ENCODE peak calls at places on chromosomes 3 and 15, in four cellular contexts. B is K562, R is GM12878, M is H1. J is an unnamed sample.

GRCh38 chr15:74995779-74996765 is 709 bp downstream of the SCAMP5 start:
- DNase-seq in B (no peak), R (no peak), M (no peak), J (peak)

GRCh38 chr15:57526076-57526475 is 65.6 kb upstream of the MYZAP start:
- DNase-seq in B (no peak), R (no peak), M (no peak), J (no peak)

GRCh38 chr15:55991841-55992768 is 1.3 kb downstream of the NEDD4 start:
- DNase-seq in B (no peak), R (no peak), M (no peak), J (no peak)

GRCh38 chr15:83549563-83549962 is 102.4 kb downstream of the SH3GL3 start:
- DNase-seq in B (no peak), R (no peak), M (no peak), J (no peak)

GRCh38 chr15:52730163-52730562 is 51.0 kb upstream of the ATOSA start:
- DNase-seq in B (no peak), R (peak), M (no peak), J (no peak)

GRCh38 chr3:134332344-134332743 is 41.9 kb downstream of the AMOTL2 start:
- DNase-seq in B (no peak), R (no peak), M (no peak), J (no peak)

GRCh38 chr3:40505599-40506462 is at the start of gene ZNF620:
- DNase-seq in B (peak), R (no peak), M (peak), J (peak)

GRCh38 chr3:49469037-49469875 is 811 bp upstream of the DAG1 start:
- DNase-seq in B (peak), R (no peak), M (peak), J (peak)

GRCh38 chr3:63960048-63960711 is 48.0 kb upstream of the SCAANT1 start:
- DNase-seq in B (peak), R (no peak), M (no peak), J (no peak)

GRCh38 chr3:184652465-184652864 is 59.4 kb downstream of the MAGEF1 start:
- DNase-seq in B (no peak), R (no peak), M (no peak), J (no peak)

GRCh38 chr3:188001052-188001567 is 152.8 kb upstream of the LPP start:
- DNase-seq in B (no peak), R (no peak), M (no peak), J (no peak)

GRCh38 chr15:59532770-59533379 is 78.7 kb upstream of the GCNT3 start:
- DNase-seq in B (peak), R (no peak), M (no peak), J (peak)
- TF ChIP-seq POLR2A in B (no peak), R (no peak), M (no peak), J (no peak)

DNA sequence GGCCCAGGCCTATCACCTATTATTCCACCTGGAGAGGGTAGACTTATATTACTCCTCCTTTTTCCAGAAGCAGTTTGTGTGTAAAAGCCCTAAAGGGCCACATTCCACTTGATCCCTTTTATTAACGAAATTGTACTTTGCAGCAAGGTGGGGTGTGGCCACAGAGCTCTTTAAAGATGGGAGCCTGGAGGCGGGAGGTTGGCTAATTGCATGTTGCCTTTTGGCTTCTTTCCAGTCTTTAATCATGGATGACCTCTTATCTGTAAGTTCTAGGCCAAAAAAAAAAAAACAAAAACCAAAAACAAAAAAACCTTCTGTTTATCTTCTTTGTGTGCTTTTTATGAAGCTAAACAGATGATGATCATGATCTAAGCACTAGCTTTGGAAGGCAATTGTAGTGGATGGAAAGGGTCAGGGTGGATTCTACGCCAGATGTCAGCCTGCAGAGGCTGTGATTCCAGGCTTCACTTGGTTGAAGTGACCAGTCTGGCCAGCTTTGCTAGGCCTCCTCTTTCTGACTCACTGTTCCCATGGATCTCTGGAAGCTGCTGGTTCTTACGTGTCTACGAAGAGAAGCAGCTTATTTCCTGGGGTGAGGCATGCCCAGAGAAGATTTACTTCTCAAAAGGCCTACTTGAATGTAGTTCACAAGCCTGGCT is 330.7 kb upstream of the C2CD4B start:
- DNase-seq in B (no peak), R (no peak), M (no peak), J (no peak)
- TF ChIP-seq TAF1 in B (no peak), R (no peak), M (no peak), J (no peak)

GRCh38 chr3:4340411-4341335 is 37.5 kb downstream of the SETMAR start:
- DNase-seq in B (peak), R (no peak), M (no peak), J (no peak)
- TF ChIP-seq SIN3A in B (no peak), R (no peak), M (no peak), J (no peak)

GRCh38 chr15:42060797-42061196 is 33.6 kb downstream of the PLA2G4D start:
- DNase-seq in B (no peak), R (no peak), M (no peak), J (peak)
- TF ChIP-seq POLR2A in B (no peak), R (no peak), M (no peak), J (no peak)

GRCh38 chr3:171825222-171825828 is 15.0 kb upstream of the PLD1 start:
- DNase-seq in B (no peak), R (no peak), M (no peak), J (peak)
- TF ChIP-seq TAF1 in B (no peak), R (no peak), M (no peak), J (no peak)

GRCh38 chr3:152102410-152102809 is 166.3 kb upstream of the MBNL1 start:
- DNase-seq in B (peak), R (no peak), M (no peak), J (no peak)

GRCh38 chr3:152109038-152109437 is 159.7 kb upstream of the MBNL1 start:
- DNase-seq in B (peak), R (no peak), M (no peak), J (no peak)

GRCh38 chr3:152103257-152103656 is 165.5 kb upstream of the MBNL1 start:
- DNase-seq in B (no peak), R (no peak), M (no peak), J (no peak)

GRCh38 chr3:152105446-152105845 is 163.3 kb upstream of the MBNL1 start:
- DNase-seq in B (peak), R (no peak), M (no peak), J (peak)

GRCh38 chr3:152104847-152105415 is 163.8 kb upstream of the MBNL1 start:
- DNase-seq in B (no peak), R (no peak), M (no peak), J (no peak)
- TF ChIP-seq SIN3A in B (no peak), R (no peak), M (no peak), J (no peak)

GRCh38 chr3:42601898-42602581 is 1.6 kb downstream of the NKTR start:
- DNase-seq in B (peak), R (no peak), M (no peak), J (peak)

GRCh38 chr3:42600958-42601675 is 631 bp downstream of the NKTR start:
- DNase-seq in B (peak), R (no peak), M (peak), J (peak)

GRCh38 chr3:42602961-42603360 is 2.5 kb downstream of the NKTR start:
- DNase-seq in B (no peak), R (no peak), M (no peak), J (no peak)

GRCh38 chr3:42595682-42596081 is 4.8 kb upstream of the NKTR start:
- DNase-seq in B (no peak), R (no peak), M (no peak), J (no peak)

DNA sequence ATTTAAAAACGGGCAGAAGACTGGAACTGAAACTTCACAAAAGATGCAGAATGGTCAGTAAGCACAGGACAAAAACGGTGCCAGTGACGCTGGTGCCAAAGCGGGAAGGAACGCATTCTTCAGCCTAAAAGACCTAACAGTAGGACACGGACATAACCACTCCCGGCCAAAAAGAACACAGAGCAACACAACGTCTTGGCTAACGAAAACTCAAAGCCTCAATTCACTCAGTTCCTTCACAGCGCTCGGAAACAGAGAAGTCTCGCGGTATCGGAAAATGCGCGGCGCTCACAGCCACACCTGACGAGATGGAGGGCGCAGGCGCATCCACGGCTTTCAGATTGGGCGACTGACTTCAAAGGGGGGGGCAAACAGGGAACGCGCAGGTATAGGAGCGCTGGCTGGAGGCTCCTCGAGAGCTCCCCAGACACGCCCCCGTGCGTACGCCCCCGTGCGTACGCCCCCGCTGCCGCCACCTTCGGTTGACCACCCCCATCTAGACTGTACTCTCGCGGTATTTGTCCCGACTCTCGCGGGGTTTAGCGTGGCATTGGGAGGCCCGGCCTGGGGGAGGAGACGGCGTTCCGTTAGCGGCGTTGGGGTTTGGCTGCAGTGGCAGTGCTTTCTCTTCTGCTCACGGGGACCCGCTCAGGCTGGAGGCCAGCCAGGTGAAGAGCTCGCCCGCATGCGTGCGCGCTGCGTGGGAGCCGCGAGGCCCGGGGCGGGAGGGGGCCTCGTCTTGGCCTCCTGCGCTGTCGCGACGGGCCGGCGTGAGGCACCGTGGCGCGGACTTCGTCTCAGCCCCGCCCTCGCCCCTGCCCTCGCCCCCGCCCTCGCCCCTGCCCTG is at the start of gene NKTR:
- DNase-seq in B (peak), R (peak), M (peak), J (peak)
- TF ChIP-seq POLR2A in B (peak), R (peak), M (peak), J (peak)

J was measured in HepG2.